ENCODE peak calls at places on chromosomes 4 and X, in eight cellular contexts. One of them, this sample, is unnamed.

GRCh38 chr4:154877110-154877760 is 96.2 kb downstream of the RBM46 start:
- DNase-seq in upper lobe of right lung: no peak
- DNase-seq in tibial nerve: no peak
- DNase-seq in progenitor cell of endocrine pancreas: no peak
- DNase-seq in CD8-positive, alpha-beta T cell: no peak
- DNase-seq in lower lobe of right lung: no peak
- DNase-seq in pancreas: no peak
- DNase-seq in activated CD8-positive, alpha-beta T cell treated with anti-CD3 and anti-CD28 coated beads for 36 hours: no peak
- DNase-seq in this sample: no peak

GRCh38 chrX:19624754-19625153 is 109.4 kb upstream of the MAP3K15 start:
- DNase-seq in upper lobe of right lung: no peak
- DNase-seq in tibial nerve: no peak
- DNase-seq in progenitor cell of endocrine pancreas: no peak
- DNase-seq in CD8-positive, alpha-beta T cell: no peak
- DNase-seq in lower lobe of right lung: no peak
- DNase-seq in pancreas: no peak
- DNase-seq in activated CD8-positive, alpha-beta T cell treated with anti-CD3 and anti-CD28 coated beads for 36 hours: no peak
- DNase-seq in this sample: no peak

GRCh38 chrX:1425381-1425780 is 27.3 kb downstream of the ASMTL start:
- DNase-seq in upper lobe of right lung: peak
- DNase-seq in tibial nerve: no peak
- DNase-seq in progenitor cell of endocrine pancreas: no peak
- DNase-seq in CD8-positive, alpha-beta T cell: no peak
- DNase-seq in lower lobe of right lung: peak
- DNase-seq in pancreas: peak
- DNase-seq in activated CD8-positive, alpha-beta T cell treated with anti-CD3 and anti-CD28 coated beads for 36 hours: no peak
- DNase-seq in this sample: no peak

GRCh38 chr4:76562851-76563803 is 128.1 kb downstream of the SHROOM3 start:
- DNase-seq in upper lobe of right lung: no peak
- DNase-seq in tibial nerve: no peak
- DNase-seq in progenitor cell of endocrine pancreas: no peak
- DNase-seq in CD8-positive, alpha-beta T cell: no peak
- DNase-seq in lower lobe of right lung: no peak
- DNase-seq in pancreas: no peak
- DNase-seq in activated CD8-positive, alpha-beta T cell treated with anti-CD3 and anti-CD28 coated beads for 36 hours: peak
- DNase-seq in this sample: no peak

GRCh38 chrX:111254896-111255693 is 15.2 kb downstream of the CAPN6 start:
- DNase-seq in upper lobe of right lung: no peak
- DNase-seq in tibial nerve: no peak
- DNase-seq in progenitor cell of endocrine pancreas: no peak
- DNase-seq in CD8-positive, alpha-beta T cell: no peak
- DNase-seq in lower lobe of right lung: no peak
- DNase-seq in pancreas: no peak
- DNase-seq in activated CD8-positive, alpha-beta T cell treated with anti-CD3 and anti-CD28 coated beads for 36 hours: no peak
- DNase-seq in this sample: no peak

GRCh38 chrX:35711281-35711680 is 86.9 kb upstream of the MAGEB16 start:
- DNase-seq in upper lobe of right lung: no peak
- DNase-seq in tibial nerve: no peak
- DNase-seq in progenitor cell of endocrine pancreas: no peak
- DNase-seq in CD8-positive, alpha-beta T cell: no peak
- DNase-seq in lower lobe of right lung: no peak
- DNase-seq in pancreas: no peak
- DNase-seq in activated CD8-positive, alpha-beta T cell treated with anti-CD3 and anti-CD28 coated beads for 36 hours: no peak
- DNase-seq in this sample: no peak

GRCh38 chrX:77640702-77641101 is 145.3 kb downstream of the ATRX start:
- DNase-seq in upper lobe of right lung: no peak
- DNase-seq in tibial nerve: no peak
- DNase-seq in progenitor cell of endocrine pancreas: no peak
- DNase-seq in CD8-positive, alpha-beta T cell: no peak
- DNase-seq in lower lobe of right lung: no peak
- DNase-seq in pancreas: no peak
- DNase-seq in activated CD8-positive, alpha-beta T cell treated with anti-CD3 and anti-CD28 coated beads for 36 hours: peak
- DNase-seq in this sample: no peak

GRCh38 chr4:143625632-143626031 is 74.8 kb downstream of the FREM3 start:
- DNase-seq in upper lobe of right lung: no peak
- DNase-seq in tibial nerve: peak
- DNase-seq in progenitor cell of endocrine pancreas: no peak
- DNase-seq in CD8-positive, alpha-beta T cell: no peak
- DNase-seq in lower lobe of right lung: no peak
- DNase-seq in pancreas: no peak
- DNase-seq in activated CD8-positive, alpha-beta T cell treated with anti-CD3 and anti-CD28 coated beads for 36 hours: no peak
- DNase-seq in this sample: no peak

GRCh38 chrX:118928126-118928525 is 46.3 kb upstream of the LONRF3 start:
- DNase-seq in upper lobe of right lung: no peak
- DNase-seq in tibial nerve: no peak
- DNase-seq in progenitor cell of endocrine pancreas: no peak
- DNase-seq in CD8-positive, alpha-beta T cell: no peak
- DNase-seq in lower lobe of right lung: no peak
- DNase-seq in pancreas: no peak
- DNase-seq in activated CD8-positive, alpha-beta T cell treated with anti-CD3 and anti-CD28 coated beads for 36 hours: no peak
- DNase-seq in this sample: no peak

GRCh38 chr4:86218721-86219481 is 141.0 kb downstream of the MAPK10 start:
- DNase-seq in upper lobe of right lung: no peak
- DNase-seq in tibial nerve: no peak
- DNase-seq in progenitor cell of endocrine pancreas: no peak
- DNase-seq in CD8-positive, alpha-beta T cell: no peak
- DNase-seq in lower lobe of right lung: no peak
- DNase-seq in pancreas: no peak
- DNase-seq in activated CD8-positive, alpha-beta T cell treated with anti-CD3 and anti-CD28 coated beads for 36 hours: no peak
- DNase-seq in this sample: no peak

GRCh38 chrX:56729152-56729557 is at the start of gene NBDY:
- DNase-seq in upper lobe of right lung: peak
- DNase-seq in tibial nerve: peak
- DNase-seq in progenitor cell of endocrine pancreas: peak
- DNase-seq in CD8-positive, alpha-beta T cell: peak
- DNase-seq in lower lobe of right lung: no peak
- DNase-seq in pancreas: peak
- DNase-seq in activated CD8-positive, alpha-beta T cell treated with anti-CD3 and anti-CD28 coated beads for 36 hours: peak
- DNase-seq in this sample: peak

GRCh38 chrX:14389682-14390081 is 139.7 kb upstream of the GLRA2 start:
- DNase-seq in upper lobe of right lung: no peak
- DNase-seq in tibial nerve: no peak
- DNase-seq in progenitor cell of endocrine pancreas: no peak
- DNase-seq in CD8-positive, alpha-beta T cell: no peak
- DNase-seq in lower lobe of right lung: no peak
- DNase-seq in pancreas: no peak
- DNase-seq in activated CD8-positive, alpha-beta T cell treated with anti-CD3 and anti-CD28 coated beads for 36 hours: no peak
- DNase-seq in this sample: no peak

GRCh38 chr4:20486433-20486832 is 213.8 kb upstream of the PACRGL start:
- DNase-seq in upper lobe of right lung: no peak
- DNase-seq in tibial nerve: no peak
- DNase-seq in progenitor cell of endocrine pancreas: no peak
- DNase-seq in CD8-positive, alpha-beta T cell: no peak
- DNase-seq in lower lobe of right lung: no peak
- DNase-seq in pancreas: no peak
- DNase-seq in activated CD8-positive, alpha-beta T cell treated with anti-CD3 and anti-CD28 coated beads for 36 hours: no peak
- DNase-seq in this sample: no peak

GRCh38 chrX:150165776-150166610 is 197.1 kb upstream of the MAMLD1 start:
- DNase-seq in upper lobe of right lung: no peak
- DNase-seq in tibial nerve: no peak
- DNase-seq in progenitor cell of endocrine pancreas: no peak
- DNase-seq in CD8-positive, alpha-beta T cell: no peak
- DNase-seq in lower lobe of right lung: no peak
- DNase-seq in pancreas: no peak
- DNase-seq in activated CD8-positive, alpha-beta T cell treated with anti-CD3 and anti-CD28 coated beads for 36 hours: no peak
- DNase-seq in this sample: no peak

GRCh38 chr4:41426523-41426922 is 111.4 kb upstream of the LIMCH1 start:
- DNase-seq in upper lobe of right lung: no peak
- DNase-seq in tibial nerve: no peak
- DNase-seq in progenitor cell of endocrine pancreas: no peak
- DNase-seq in CD8-positive, alpha-beta T cell: no peak
- DNase-seq in lower lobe of right lung: no peak
- DNase-seq in pancreas: no peak
- DNase-seq in activated CD8-positive, alpha-beta T cell treated with anti-CD3 and anti-CD28 coated beads for 36 hours: no peak
- DNase-seq in this sample: no peak

GRCh38 chr4:186030795-186031194 is 38.2 kb upstream of the TLR3 start:
- DNase-seq in upper lobe of right lung: no peak
- DNase-seq in tibial nerve: no peak
- DNase-seq in progenitor cell of endocrine pancreas: no peak
- DNase-seq in CD8-positive, alpha-beta T cell: no peak
- DNase-seq in lower lobe of right lung: no peak
- DNase-seq in pancreas: no peak
- DNase-seq in activated CD8-positive, alpha-beta T cell treated with anti-CD3 and anti-CD28 coated beads for 36 hours: no peak
- DNase-seq in this sample: no peak

GRCh38 chr4:186027405-186027804 is 41.6 kb upstream of the TLR3 start:
- DNase-seq in upper lobe of right lung: no peak
- DNase-seq in tibial nerve: no peak
- DNase-seq in progenitor cell of endocrine pancreas: no peak
- DNase-seq in CD8-positive, alpha-beta T cell: no peak
- DNase-seq in lower lobe of right lung: no peak
- DNase-seq in pancreas: no peak
- DNase-seq in activated CD8-positive, alpha-beta T cell treated with anti-CD3 and anti-CD28 coated beads for 36 hours: peak
- DNase-seq in this sample: no peak

GRCh38 chr4:186033027-186033426 is 35.9 kb upstream of the TLR3 start:
- DNase-seq in upper lobe of right lung: no peak
- DNase-seq in tibial nerve: no peak
- DNase-seq in progenitor cell of endocrine pancreas: no peak
- DNase-seq in CD8-positive, alpha-beta T cell: no peak
- DNase-seq in lower lobe of right lung: no peak
- DNase-seq in pancreas: no peak
- DNase-seq in activated CD8-positive, alpha-beta T cell treated with anti-CD3 and anti-CD28 coated beads for 36 hours: no peak
- DNase-seq in this sample: no peak

GRCh38 chr4:186029731-186030421 is 39.1 kb upstream of the TLR3 start:
- DNase-seq in upper lobe of right lung: peak
- DNase-seq in tibial nerve: peak
- DNase-seq in progenitor cell of endocrine pancreas: no peak
- DNase-seq in CD8-positive, alpha-beta T cell: no peak
- DNase-seq in lower lobe of right lung: peak
- DNase-seq in pancreas: peak
- DNase-seq in activated CD8-positive, alpha-beta T cell treated with anti-CD3 and anti-CD28 coated beads for 36 hours: no peak
- DNase-seq in this sample: no peak

GRCh38 chr4:186032259-186032658 is 36.7 kb upstream of the TLR3 start:
- DNase-seq in upper lobe of right lung: no peak
- DNase-seq in tibial nerve: no peak
- DNase-seq in progenitor cell of endocrine pancreas: no peak
- DNase-seq in CD8-positive, alpha-beta T cell: no peak
- DNase-seq in lower lobe of right lung: no peak
- DNase-seq in pancreas: no peak
- DNase-seq in activated CD8-positive, alpha-beta T cell treated with anti-CD3 and anti-CD28 coated beads for 36 hours: no peak
- DNase-seq in this sample: no peak
- TF ChIP-seq CTCF in upper lobe of right lung: peak
- TF ChIP-seq CTCF in tibial nerve: no peak
- TF ChIP-seq CTCF in progenitor cell of endocrine pancreas: peak
- TF ChIP-seq CTCF in CD8-positive, alpha-beta T cell: no peak
- TF ChIP-seq CTCF in lower lobe of right lung: no peak
- TF ChIP-seq CTCF in pancreas: no peak
- TF ChIP-seq CTCF in activated CD8-positive, alpha-beta T cell treated with anti-CD3 and anti-CD28 coated beads for 36 hours: no peak
- TF ChIP-seq CTCF in this sample: no peak

DNA sequence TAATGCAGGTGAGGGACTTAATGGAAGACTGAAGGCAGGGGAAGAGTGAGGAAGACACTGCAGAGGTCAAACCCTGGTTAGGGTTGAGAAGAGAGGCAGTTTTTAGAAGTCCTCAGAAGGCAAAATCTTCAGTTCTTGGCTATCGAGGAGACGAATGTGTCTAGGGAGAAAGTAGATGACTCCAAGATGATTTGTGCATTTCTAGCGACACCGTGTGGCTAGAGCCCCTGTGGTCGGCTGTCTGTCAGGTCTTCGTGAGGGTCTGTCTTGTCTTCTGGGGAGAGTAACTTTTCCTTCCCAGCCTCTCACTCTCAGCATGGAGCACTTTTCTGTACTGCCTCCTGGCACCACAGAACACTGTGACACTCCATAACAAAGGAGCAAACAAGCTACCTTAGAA is 458.1 kb downstream of the STIM2 start:
- DNase-seq in upper lobe of right lung: no peak
- DNase-seq in tibial nerve: no peak
- DNase-seq in progenitor cell of endocrine pancreas: no peak
- DNase-seq in CD8-positive, alpha-beta T cell: no peak
- DNase-seq in lower lobe of right lung: no peak
- DNase-seq in pancreas: no peak
- DNase-seq in activated CD8-positive, alpha-beta T cell treated with anti-CD3 and anti-CD28 coated beads for 36 hours: peak
- DNase-seq in this sample: no peak
- TF ChIP-seq CTCF in upper lobe of right lung: peak
- TF ChIP-seq CTCF in tibial nerve: no peak
- TF ChIP-seq CTCF in progenitor cell of endocrine pancreas: peak
- TF ChIP-seq CTCF in CD8-positive, alpha-beta T cell: no peak
- TF ChIP-seq CTCF in lower lobe of right lung: no peak
- TF ChIP-seq CTCF in pancreas: peak
- TF ChIP-seq CTCF in activated CD8-positive, alpha-beta T cell treated with anti-CD3 and anti-CD28 coated beads for 36 hours: no peak
- TF ChIP-seq CTCF in this sample: no peak

GRCh38 chr4:177032341-177032740 is 239.6 kb upstream of the VEGFC start:
- DNase-seq in upper lobe of right lung: no peak
- DNase-seq in tibial nerve: no peak
- DNase-seq in progenitor cell of endocrine pancreas: no peak
- DNase-seq in CD8-positive, alpha-beta T cell: no peak
- DNase-seq in lower lobe of right lung: no peak
- DNase-seq in pancreas: no peak
- DNase-seq in activated CD8-positive, alpha-beta T cell treated with anti-CD3 and anti-CD28 coated beads for 36 hours: no peak
- DNase-seq in this sample: no peak

GRCh38 chr4:177033632-177034031 is 240.9 kb upstream of the VEGFC start:
- DNase-seq in upper lobe of right lung: no peak
- DNase-seq in tibial nerve: no peak
- DNase-seq in progenitor cell of endocrine pancreas: no peak
- DNase-seq in CD8-positive, alpha-beta T cell: no peak
- DNase-seq in lower lobe of right lung: no peak
- DNase-seq in pancreas: no peak
- DNase-seq in activated CD8-positive, alpha-beta T cell treated with anti-CD3 and anti-CD28 coated beads for 36 hours: no peak
- DNase-seq in this sample: no peak

GRCh38 chr4:177033130-177033529 is 240.4 kb upstream of the VEGFC start:
- DNase-seq in upper lobe of right lung: no peak
- DNase-seq in tibial nerve: no peak
- DNase-seq in progenitor cell of endocrine pancreas: no peak
- DNase-seq in CD8-positive, alpha-beta T cell: no peak
- DNase-seq in lower lobe of right lung: no peak
- DNase-seq in pancreas: no peak
- DNase-seq in activated CD8-positive, alpha-beta T cell treated with anti-CD3 and anti-CD28 coated beads for 36 hours: no peak
- DNase-seq in this sample: no peak
- TF ChIP-seq CTCF in upper lobe of right lung: no peak
- TF ChIP-seq CTCF in tibial nerve: no peak
- TF ChIP-seq CTCF in progenitor cell of endocrine pancreas: peak
- TF ChIP-seq CTCF in CD8-positive, alpha-beta T cell: no peak
- TF ChIP-seq CTCF in lower lobe of right lung: no peak
- TF ChIP-seq CTCF in pancreas: no peak
- TF ChIP-seq CTCF in activated CD8-positive, alpha-beta T cell treated with anti-CD3 and anti-CD28 coated beads for 36 hours: no peak
- TF ChIP-seq CTCF in this sample: peak

GRCh38 chr4:119025916-119026661 is 109.5 kb upstream of the MYOZ2 start:
- DNase-seq in upper lobe of right lung: no peak
- DNase-seq in tibial nerve: peak
- DNase-seq in progenitor cell of endocrine pancreas: no peak
- DNase-seq in CD8-positive, alpha-beta T cell: no peak
- DNase-seq in lower lobe of right lung: no peak
- DNase-seq in pancreas: no peak
- DNase-seq in activated CD8-positive, alpha-beta T cell treated with anti-CD3 and anti-CD28 coated beads for 36 hours: no peak
- DNase-seq in this sample: no peak

GRCh38 chr4:119028296-119028695 is 107.3 kb upstream of the MYOZ2 start:
- DNase-seq in upper lobe of right lung: no peak
- DNase-seq in tibial nerve: no peak
- DNase-seq in progenitor cell of endocrine pancreas: no peak
- DNase-seq in CD8-positive, alpha-beta T cell: no peak
- DNase-seq in lower lobe of right lung: no peak
- DNase-seq in pancreas: no peak
- DNase-seq in activated CD8-positive, alpha-beta T cell treated with anti-CD3 and anti-CD28 coated beads for 36 hours: no peak
- DNase-seq in this sample: no peak

GRCh38 chr4:119027815-119028214 is 107.8 kb upstream of the MYOZ2 start:
- DNase-seq in upper lobe of right lung: no peak
- DNase-seq in tibial nerve: no peak
- DNase-seq in progenitor cell of endocrine pancreas: no peak
- DNase-seq in CD8-positive, alpha-beta T cell: no peak
- DNase-seq in lower lobe of right lung: no peak
- DNase-seq in pancreas: no peak
- DNase-seq in activated CD8-positive, alpha-beta T cell treated with anti-CD3 and anti-CD28 coated beads for 36 hours: no peak
- DNase-seq in this sample: no peak

GRCh38 chr4:119025440-119025839 is 110.2 kb upstream of the MYOZ2 start:
- DNase-seq in upper lobe of right lung: peak
- DNase-seq in tibial nerve: peak
- DNase-seq in progenitor cell of endocrine pancreas: no peak
- DNase-seq in CD8-positive, alpha-beta T cell: no peak
- DNase-seq in lower lobe of right lung: peak
- DNase-seq in pancreas: no peak
- DNase-seq in activated CD8-positive, alpha-beta T cell treated with anti-CD3 and anti-CD28 coated beads for 36 hours: no peak
- DNase-seq in this sample: no peak

GRCh38 chr4:119026662-119027444 is 108.8 kb upstream of the MYOZ2 start:
- DNase-seq in upper lobe of right lung: no peak
- DNase-seq in tibial nerve: peak
- DNase-seq in progenitor cell of endocrine pancreas: no peak
- DNase-seq in CD8-positive, alpha-beta T cell: no peak
- DNase-seq in lower lobe of right lung: no peak
- DNase-seq in pancreas: no peak
- DNase-seq in activated CD8-positive, alpha-beta T cell treated with anti-CD3 and anti-CD28 coated beads for 36 hours: no peak
- DNase-seq in this sample: no peak
- TF ChIP-seq CTCF in upper lobe of right lung: no peak
- TF ChIP-seq CTCF in tibial nerve: no peak
- TF ChIP-seq CTCF in progenitor cell of endocrine pancreas: no peak
- TF ChIP-seq CTCF in CD8-positive, alpha-beta T cell: no peak
- TF ChIP-seq CTCF in lower lobe of right lung: no peak
- TF ChIP-seq CTCF in pancreas: no peak
- TF ChIP-seq CTCF in activated CD8-positive, alpha-beta T cell treated with anti-CD3 and anti-CD28 coated beads for 36 hours: no peak
- TF ChIP-seq CTCF in this sample: no peak

This sample was measured in DND-41.